ENCODE peak calls at places on chromosomes 1 and 21, in eight cellular contexts. Y is fibroblast of villous mesenchyme, Z is left ventricle myocardium inferior, M is Panc1, T is lower leg skin, C is uterus, J is GM12865, B is brain microvascular endothelial cell. X is an unnamed sample.

GRCh38 chr1:40799351-40799867 is 15.8 kb downstream of the KCNQ4 start:
- DNase-seq in Y (peak), Z (no peak), M (no peak), T (no peak), C (peak), J (no peak), B (peak), X (peak)

GRCh38 chr1:6083801-6084467 is 38.2 kb downstream of the KCNAB2 start:
- DNase-seq in Y (peak), Z (no peak), M (no peak), T (no peak), C (no peak), J (no peak), B (no peak), X (no peak)

GRCh38 chr1:52158218-52158617 is 16.3 kb downstream of the ZFYVE9 start:
- DNase-seq in Y (no peak), Z (no peak), M (no peak), T (no peak), C (no peak), J (no peak), B (no peak), X (no peak)

GRCh38 chr1:167060141-167061072 is 29.8 kb downstream of the GPA33 start:
- DNase-seq in Y (no peak), Z (no peak), M (no peak), T (no peak), C (no peak), J (no peak), B (no peak), X (peak)

GRCh38 chr1:30728832-30729638 is 5.7 kb upstream of the MATN1 start:
- DNase-seq in Y (no peak), Z (no peak), M (no peak), T (no peak), C (no peak), J (no peak), B (no peak), X (no peak)

GRCh38 chr21:40373760-40374159 is 473.2 kb downstream of the DSCAM start:
- DNase-seq in Y (no peak), Z (no peak), M (no peak), T (no peak), C (no peak), J (no peak), B (no peak), X (no peak)

GRCh38 chr1:32487182-32487581 is 22.3 kb downstream of the ZBTB8B start:
- DNase-seq in Y (no peak), Z (no peak), M (no peak), T (no peak), C (no peak), J (no peak), B (no peak), X (no peak)

GRCh38 chr21:25464275-25464674 is 143.0 kb downstream of the MRPL39 start:
- DNase-seq in Y (no peak), Z (no peak), M (no peak), T (no peak), C (no peak), J (peak), B (no peak), X (no peak)

GRCh38 chr1:179058343-179059184 is 23.3 kb upstream of the TOR3A start:
- DNase-seq in Y (no peak), Z (no peak), M (no peak), T (no peak), C (no peak), J (no peak), B (no peak), X (no peak)

GRCh38 chr1:229694053-229694693 is 68.1 kb downstream of the URB2 start:
- DNase-seq in Y (peak), Z (peak), M (no peak), T (peak), C (peak), J (peak), B (peak), X (peak)

GRCh38 chr1:187070076-187070475 is 241.3 kb downstream of the PLA2G4A start:
- DNase-seq in Y (no peak), Z (no peak), M (no peak), T (no peak), C (no peak), J (no peak), B (no peak), X (peak)

GRCh38 chr21:35658242-35658641 is 402.1 kb downstream of the SETD4 start:
- DNase-seq in Y (peak), Z (no peak), M (no peak), T (no peak), C (no peak), J (peak), B (peak), X (peak)

GRCh38 chr1:55131801-55132200 is 83.4 kb downstream of the USP24 start:
- DNase-seq in Y (peak), Z (no peak), M (no peak), T (no peak), C (no peak), J (no peak), B (peak), X (peak)

GRCh38 chr1:85001742-85002141 is 4.8 kb upstream of the MCOLN2 start:
- DNase-seq in Y (no peak), Z (no peak), M (no peak), T (no peak), C (no peak), J (no peak), B (no peak), X (no peak)

GRCh38 chr1:212482352-212483153 is 49.8 kb downstream of the NENF start:
- DNase-seq in Y (no peak), Z (no peak), M (no peak), T (no peak), C (no peak), J (no peak), B (peak), X (peak)

GRCh38 chr21:42340187-42340586 is 10.6 kb downstream of the TFF2 start:
- DNase-seq in Y (no peak), Z (no peak), M (no peak), T (peak), C (no peak), J (no peak), B (no peak), X (no peak)

GRCh38 chr1:178874966-178875365 is 4.1 kb upstream of the ANGPTL1 start:
- DNase-seq in Y (peak), Z (no peak), M (no peak), T (no peak), C (no peak), J (no peak), B (no peak), X (no peak)

GRCh38 chr1:215600258-215600792 is 33.2 kb downstream of the KCTD3 start:
- DNase-seq in Y (no peak), Z (no peak), M (no peak), T (no peak), C (no peak), J (peak), B (no peak), X (no peak)

GRCh38 chr1:165403835-165404482 is 41.0 kb downstream of the RXRG start:
- DNase-seq in Y (peak), Z (no peak), M (no peak), T (no peak), C (no peak), J (peak), B (peak), X (no peak)

GRCh38 chr1:223844962-223845809 is 561 bp downstream of the TP53BP2 start:
- DNase-seq in Y (peak), Z (peak), M (no peak), T (peak), C (peak), J (peak), B (peak), X (peak)

GRCh38 chr1:164760585-164760968 is 201.6 kb downstream of the PBX1 start:
- DNase-seq in Y (peak), Z (no peak), M (no peak), T (no peak), C (no peak), J (no peak), B (no peak), X (no peak)

GRCh38 chr21:45539796-45540600 is 2.2 kb downstream of the SLC19A1 start:
- DNase-seq in Y (no peak), Z (peak), M (no peak), T (peak), C (no peak), J (no peak), B (no peak), X (no peak)

GRCh38 chr1:108704501-108704900 is 8.2 kb upstream of the FNDC7 start:
- DNase-seq in Y (peak), Z (no peak), M (no peak), T (no peak), C (no peak), J (no peak), B (peak), X (peak)

GRCh38 chr1:234969630-234970370 is 158.8 kb downstream of the TOMM20 start:
- DNase-seq in Y (peak), Z (peak), M (no peak), T (peak), C (peak), J (no peak), B (peak), X (peak)

GRCh38 chr1:10965621-10966226 is 46.7 kb upstream of the TARDBP start:
- DNase-seq in Y (peak), Z (peak), M (no peak), T (no peak), C (no peak), J (peak), B (no peak), X (no peak)

GRCh38 chr1:31181515-31182343 is 58.0 kb downstream of the NKAIN1 start:
- DNase-seq in Y (peak), Z (peak), M (no peak), T (peak), C (no peak), J (peak), B (peak), X (no peak)

GRCh38 chr1:119080586-119080985 is 59.9 kb downstream of the WARS2 start:
- DNase-seq in Y (peak), Z (no peak), M (no peak), T (no peak), C (peak), J (no peak), B (peak), X (peak)

GRCh38 chr21:29265690-29266479 is 32.8 kb upstream of the BACH1 start:
- DNase-seq in Y (no peak), Z (no peak), M (no peak), T (no peak), C (no peak), J (peak), B (peak), X (no peak)

GRCh38 chr1:111471538-111471937 is 2.2 kb upstream of the C1orf162 start:
- DNase-seq in Y (no peak), Z (no peak), M (no peak), T (no peak), C (no peak), J (no peak), B (no peak), X (no peak)
- H3K4me3 ChIP-seq in Y (no peak), Z (no peak), M (no peak), T (no peak), C (no peak), J (no peak), B (no peak), X (no peak)

GRCh38 chr1:94982403-94982802 is 55.5 kb upstream of the CNN3 start:
- DNase-seq in Y (no peak), Z (no peak), M (no peak), T (no peak), C (no peak), J (no peak), B (no peak), X (no peak)
- H3K4me3 ChIP-seq in Y (no peak), Z (no peak), M (no peak), T (no peak), C (no peak), J (no peak), B (no peak), X (no peak)

GRCh38 chr1:190479028-190479427 is 1.4 kb upstream of the BRINP3 start:
- DNase-seq in Y (no peak), Z (no peak), M (no peak), T (no peak), C (no peak), J (no peak), B (no peak), X (no peak)
- H3K4me3 ChIP-seq in Y (peak), Z (peak), M (peak), T (no peak), C (peak), J (no peak), B (peak), X (peak)

GRCh38 chr21:38631676-38632075 is 133.4 kb upstream of the ERG start:
- DNase-seq in Y (no peak), Z (no peak), M (no peak), T (no peak), C (no peak), J (no peak), B (peak), X (peak)
- H3K4me3 ChIP-seq in Y (no peak), Z (no peak), M (no peak), T (no peak), C (no peak), J (no peak), B (no peak), X (no peak)

X was measured in astrocyte of the spinal cord.